ENCODE peak calls at places on chromosomes 1 and 21, in nine cellular contexts. Q, Y, O, N, G, Z, B, C and D are unnamed samples.

GRCh38 chr1:11374748-11375110 is 101.7 kb downstream of the UBIAD1 start:
- DNase-seq in N (no peak), Q (no peak), B (no peak), C (no peak), Z (no peak), O (no peak), G (no peak), Y (no peak), D (no peak)

GRCh38 chr1:22963044-22963677 is 9.5 kb downstream of the LACTBL1 start:
- DNase-seq in Z (no peak), N (no peak), C (no peak), Y (no peak), G (no peak), O (no peak), B (no peak), Q (no peak), D (no peak)

GRCh38 chr1:12573015-12573825 is 44.8 kb downstream of the DHRS3 start:
- DNase-seq in G (no peak), C (no peak), N (no peak), O (no peak), B (no peak), Z (no peak), Q (no peak), Y (no peak), D (no peak)

GRCh38 chr1:56446531-56447098 is 132.7 kb downstream of the PLPP3 start:
- DNase-seq in Z (no peak), G (peak), C (no peak), Q (no peak), B (no peak), Y (peak), O (peak), N (no peak), D (no peak)

GRCh38 chr1:53411541-53412152 is 47.6 kb upstream of the DMRTB1 start:
- DNase-seq in C (no peak), Y (peak), Z (no peak), B (no peak), Q (no peak), O (no peak), N (no peak), G (no peak), D (no peak)

GRCh38 chr1:110091791-110092190 is 20.5 kb upstream of the UBL4B start:
- DNase-seq in B (no peak), Z (no peak), C (peak), N (no peak), O (no peak), Q (no peak), G (no peak), Y (no peak), D (no peak)

GRCh38 chr1:148315081-148315811 is 163.2 kb upstream of the NBPF11 start:
- DNase-seq in N (no peak), Z (no peak), Y (peak), B (peak), Q (no peak), G (no peak), C (no peak), O (no peak), D (no peak)

GRCh38 chr21:34796518-34797201 is 127.9 kb downstream of the CLIC6 start:
- DNase-seq in B (peak), G (no peak), Z (no peak), Q (no peak), C (no peak), Y (no peak), N (no peak), O (no peak), D (no peak)

GRCh38 chr1:243489681-243490080 is 233.8 kb downstream of the SDCCAG8 start:
- DNase-seq in B (no peak), C (no peak), Q (no peak), N (no peak), Y (no peak), G (no peak), O (no peak), Z (no peak), D (no peak)

GRCh38 chr21:26844258-26845065 is 747 bp downstream of the ADAMTS1 start:
- DNase-seq in B (peak), G (peak), N (no peak), O (peak), Z (no peak), Y (peak), C (peak), Q (peak), D (no peak)

GRCh38 chr1:163187849-163188248 is 14.9 kb downstream of the RGS5 start:
- DNase-seq in O (no peak), N (no peak), C (no peak), Z (no peak), Y (no peak), B (no peak), G (no peak), Q (no peak), D (no peak)

GRCh38 chr1:5423109-5423508 is 569.1 kb downstream of the NPHP4 start:
- DNase-seq in G (peak), Z (no peak), Y (no peak), O (no peak), C (no peak), N (peak), Q (no peak), B (peak), D (peak)